ENCODE peak calls at places on chromosome 20, in eight cellular contexts. W is suprapubic skin, C is pancreas, A is sigmoid colon, Q is heart right ventricle, V is ascending aorta, H is K562, D is PC-3. Z is an unnamed sample.

GRCh38 chr20:33828326-33828834 is 17.2 kb downstream of the CHMP4B start:
- DNase-seq in W (no peak), C (no peak), A (no peak), Q (no peak), V (no peak), H (no peak), D (no peak), Z (no peak)

GRCh38 chr20:1315804-1316203 is 13.1 kb downstream of the SDCBP2 start:
- DNase-seq in W (no peak), C (no peak), A (no peak), Q (no peak), V (no peak), H (no peak), D (no peak), Z (no peak)

GRCh38 chr20:5910192-5910591 is 40.1 kb downstream of the TRMT6 start:
- DNase-seq in W (no peak), C (no peak), A (no peak), Q (no peak), V (no peak), H (no peak), D (no peak), Z (no peak)

GRCh38 chr20:53768329-53768728 is 174.7 kb upstream of the ZNF217 start:
- DNase-seq in W (no peak), C (no peak), A (no peak), Q (no peak), V (no peak), H (no peak), D (no peak), Z (no peak)

GRCh38 chr20:26208296-26209091 is 511.8 kb upstream of the ZNF337 start:
- DNase-seq in W (no peak), C (peak; percentile 10), A (peak; percentile 52), Q (no peak), V (no peak), H (no peak), D (no peak), Z (no peak)

GRCh38 chr20:11970243-11970836 is 52.6 kb downstream of the BTBD3 start:
- DNase-seq in W (no peak), C (no peak), A (no peak), Q (no peak), V (no peak), H (no peak), D (no peak), Z (no peak)

GRCh38 chr20:64131406-64131805 is 24.0 kb upstream of the NPBWR2 start:
- DNase-seq in W (peak; percentile 36), C (no peak), A (peak; percentile 39), Q (no peak), V (no peak), H (no peak), D (peak; percentile 69), Z (no peak)

GRCh38 chr20:57130160-57130772 is 136.2 kb downstream of the BMP7 start:
- DNase-seq in W (no peak), C (no peak), A (no peak), Q (no peak), V (no peak), H (no peak), D (peak; percentile 35), Z (no peak)

GRCh38 chr20:37202267-37202943 is 23.1 kb upstream of the MROH8 start:
- DNase-seq in W (no peak), C (peak; percentile 42), A (no peak), Q (peak; percentile 16), V (no peak), H (peak; percentile 58), D (peak; percentile 88), Z (peak; percentile 90)

GRCh38 chr20:24321939-24322338 is 147.5 kb upstream of the SYNDIG1 start:
- DNase-seq in W (no peak), C (no peak), A (no peak), Q (no peak), V (no peak), H (no peak), D (no peak), Z (no peak)

GRCh38 chr20:61252601-61253263 is 671 bp downstream of the CDH4 start:
- DNase-seq in W (no peak), C (no peak), A (no peak), Q (no peak), V (no peak), H (no peak), D (no peak), Z (no peak)

GRCh38 chr20:58988565-58988882 is 7.5 kb downstream of the NELFCD start:
- DNase-seq in W (peak; percentile 18), C (peak; percentile 4), A (peak; percentile 19), Q (no peak), V (no peak), H (no peak), D (no peak), Z (no peak)

GRCh38 chr20:48582361-48582991 is 245.3 kb downstream of the PREX1 start:
- DNase-seq in W (peak; percentile 16), C (no peak), A (peak; percentile 24), Q (no peak), V (no peak), H (no peak), D (no peak), Z (no peak)

GRCh38 chr20:12965212-12965879 is 43.4 kb upstream of the SPTLC3 start:
- DNase-seq in W (no peak), C (no peak), A (no peak), Q (no peak), V (no peak), H (no peak), D (peak; percentile 27), Z (no peak)

GRCh38 chr20:63775096-63775978 is 35.8 kb downstream of the SLC2A4RG start:
- DNase-seq in W (peak; percentile 72), C (no peak), A (no peak), Q (no peak), V (no peak), H (peak; percentile 56), D (no peak), Z (no peak)

GRCh38 chr20:33007376-33008335 is at the start of gene BPIFB2:
- DNase-seq in W (no peak), C (no peak), A (no peak), Q (no peak), V (no peak), H (no peak), D (no peak), Z (no peak)

GRCh38 chr20:59441306-59441705 is 140.9 kb downstream of the EDN3 start:
- DNase-seq in W (peak; percentile 15), C (no peak), A (no peak), Q (no peak), V (no peak), H (no peak), D (no peak), Z (no peak)

GRCh38 chr20:32651537-32651936 is 22.2 kb downstream of the C20orf203 start:
- DNase-seq in W (no peak), C (no peak), A (no peak), Q (no peak), V (no peak), H (no peak), D (no peak), Z (no peak)

GRCh38 chr20:48750941-48751620 is 76.7 kb downstream of the PREX1 start:
- DNase-seq in W (no peak), C (no peak), A (no peak), Q (peak; percentile 73), V (no peak), H (no peak), D (no peak), Z (no peak)

GRCh38 chr20:50169329-50169823 is 15.9 kb upstream of the PEDS1 start:
- DNase-seq in W (peak; percentile 89), C (peak; percentile 87), A (peak; percentile 88), Q (peak; percentile 82), V (no peak), H (peak; percentile 59), D (peak; percentile 99), Z (peak; percentile 50)

GRCh38 chr20:17533396-17533795 is 2.2 kb upstream of the BFSP1 start:
- DNase-seq in W (no peak), C (no peak), A (no peak), Q (no peak), V (no peak), H (peak; percentile 15), D (peak; percentile 61), Z (no peak)

GRCh38 chr20:31476648-31477220 is 1.6 kb downstream of the REM1 start:
- DNase-seq in W (no peak), C (no peak), A (no peak), Q (no peak), V (no peak), H (no peak), D (no peak), Z (no peak)
- H3K27me3 ChIP-seq in W (peaks cover 16% of the 10 kb centered on the region), C (no peaks in the 10 kb centered on the region), A (peaks cover 10% of the 10 kb centered on the region), Q (peaks cover 11% of the 10 kb centered on the region), V (no peaks in the 10 kb centered on the region), H (peaks cover 41% of the 10 kb centered on the region), D (peaks cover 48% of the 10 kb centered on the region), Z (peaks cover 31% of the 10 kb centered on the region)

DNA sequence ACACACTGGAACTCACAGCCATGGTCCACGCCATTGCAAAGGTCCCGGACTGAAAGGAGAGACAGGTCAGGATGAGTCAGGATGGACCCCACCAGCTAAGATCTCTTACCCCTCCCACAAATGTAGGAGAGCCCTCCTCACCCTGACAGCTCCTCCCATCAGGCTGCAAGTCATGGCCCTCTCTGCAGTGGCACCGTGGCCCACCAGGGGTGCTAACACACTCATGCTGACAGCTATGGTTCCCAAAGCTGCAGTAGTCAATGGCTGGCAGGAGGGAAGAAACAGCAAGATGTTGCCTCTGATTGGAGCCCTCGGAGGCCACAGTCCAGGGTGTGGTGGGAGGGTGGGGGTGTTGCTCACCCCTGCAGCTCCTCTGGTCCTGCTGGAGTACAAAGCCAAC is 5.7 kb upstream of the RBPJL start:
- DNase-seq in W (no peak), C (peak; percentile 27), A (no peak), Q (no peak), V (no peak), H (peak; percentile 71), D (peak; percentile 47), Z (no peak)
- TF ChIP-seq CTCF in W (peak; percentile 25), C (no peak), A (no peak), Q (no peak), V (peak; percentile 24), H (peak; percentile 70), D (peak; percentile 58), Z (peak; percentile 48)

GRCh38 chr20:4244700-4245485 is 229.5 kb upstream of the RNF24 start:
- DNase-seq in W (no peak), C (peak; percentile 52), A (no peak), Q (peak; percentile 28), V (no peak), H (no peak), D (no peak), Z (no peak)
- H3K27ac ChIP-seq in W (no peak overlapping the region), C (no peak overlapping the region), A (peak overlapping the region; percentile 37), Q (no peak overlapping the region), V (no peak overlapping the region), H (no peak overlapping the region), D (no peak overlapping the region), Z (no peak overlapping the region)

DNA sequence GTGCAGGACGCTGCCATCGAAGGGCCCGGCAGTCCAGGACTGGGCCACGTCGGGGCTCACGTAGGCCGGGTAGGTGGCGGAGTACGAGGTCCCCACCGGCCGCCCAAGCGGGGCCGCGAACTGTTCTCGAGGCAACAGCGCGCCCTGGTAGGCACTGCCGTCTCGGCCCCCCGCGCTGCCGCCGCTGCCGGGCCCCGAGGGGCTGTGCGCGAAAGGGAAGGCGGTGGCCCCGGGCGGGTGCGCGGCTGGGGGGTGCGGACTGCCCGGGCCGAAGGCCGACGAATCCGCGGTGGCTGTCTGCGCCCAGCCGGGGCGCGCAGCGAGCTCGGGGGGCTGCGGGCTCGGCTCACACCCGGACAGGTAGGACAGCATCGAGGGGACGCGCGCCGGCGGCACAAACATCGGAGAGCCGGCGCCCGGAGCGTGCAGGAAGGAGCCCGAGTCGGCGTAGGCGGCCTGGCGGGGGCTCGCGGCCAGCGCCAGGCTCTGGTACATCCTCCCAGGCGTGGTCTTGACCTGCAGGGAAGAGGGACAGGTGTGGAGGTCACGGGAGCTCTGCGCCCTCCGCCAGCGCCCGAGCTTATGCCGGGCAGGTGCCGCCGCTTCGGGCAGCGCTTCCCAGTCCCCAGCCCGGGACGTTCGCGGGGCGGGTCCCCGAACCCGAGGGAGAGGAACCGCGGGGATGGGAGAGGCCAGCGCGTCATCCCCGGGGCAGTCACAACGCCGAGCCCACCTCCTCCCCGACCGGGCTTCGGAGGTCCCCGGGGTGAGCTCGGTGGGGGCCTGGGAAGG is 572 bp downstream of the GATA5 start:
- DNase-seq in W (no peak), C (no peak), A (no peak), Q (no peak), V (no peak), H (no peak), D (no peak), Z (no peak)
- H3K27me3 ChIP-seq in W (peaks cover 95% of the 10 kb centered on the region), C (no peaks in the 10 kb centered on the region), A (peaks cover 46% of the 10 kb centered on the region), Q (peaks cover 53% of the 10 kb centered on the region), V (peaks cover 5% of the 10 kb centered on the region), H (peaks cover 30% of the 10 kb centered on the region), D (peaks cover 43% of the 10 kb centered on the region), Z (peaks cover 71% of the 10 kb centered on the region)